ENCODE peak calls at places on chromosomes 12 and 14, in seven cellular contexts. One of them, this sample, is unnamed.

GRCh38 chr12:6745751-6746525 is 7.0 kb downstream of the MLF2 start:
- DNase-seq in GM12891: no peak
- DNase-seq in spleen: peak; percentile 79
- DNase-seq in upper lobe of left lung: peak; percentile 54
- DNase-seq in breast epithelium: no peak
- DNase-seq in HCT116: no peak
- DNase-seq in stomach: no peak
- DNase-seq in this sample: no peak

GRCh38 chr14:65304963-65305362 is 107.6 kb upstream of the FUT8 start:
- DNase-seq in upper lobe of left lung: no peak
- DNase-seq in HCT116: no peak
- DNase-seq in GM12891: no peak
- DNase-seq in breast epithelium: no peak
- DNase-seq in stomach: no peak
- DNase-seq in spleen: no peak
- DNase-seq in this sample: no peak

GRCh38 chr12:124560519-124560918 is 6.9 kb downstream of the NCOR2 start:
- DNase-seq in breast epithelium: no peak
- DNase-seq in stomach: no peak
- DNase-seq in HCT116: no peak
- DNase-seq in GM12891: no peak
- DNase-seq in upper lobe of left lung: no peak
- DNase-seq in spleen: peak; percentile 36
- DNase-seq in this sample: no peak

GRCh38 chr14:62691613-62692489 is 353.4 kb downstream of the KCNH5 start:
- DNase-seq in GM12891: no peak
- DNase-seq in spleen: no peak
- DNase-seq in breast epithelium: no peak
- DNase-seq in upper lobe of left lung: peak; percentile 63
- DNase-seq in stomach: peak; percentile 60
- DNase-seq in HCT116: no peak
- DNase-seq in this sample: no peak

GRCh38 chr12:19234991-19235876 is 105.7 kb downstream of the PLEKHA5 start:
- DNase-seq in HCT116: no peak
- DNase-seq in upper lobe of left lung: no peak
- DNase-seq in GM12891: no peak
- DNase-seq in spleen: no peak
- DNase-seq in stomach: no peak
- DNase-seq in breast epithelium: no peak
- DNase-seq in this sample: no peak

GRCh38 chr14:76083796-76084195 is 67.9 kb upstream of the GPATCH2L start:
- DNase-seq in breast epithelium: no peak
- DNase-seq in GM12891: no peak
- DNase-seq in upper lobe of left lung: no peak
- DNase-seq in HCT116: no peak
- DNase-seq in stomach: no peak
- DNase-seq in spleen: no peak
- DNase-seq in this sample: no peak

GRCh38 chr14:65419593-65420252 is 7.2 kb downstream of the FUT8 start:
- DNase-seq in HCT116: no peak
- DNase-seq in GM12891: no peak
- DNase-seq in upper lobe of left lung: no peak
- DNase-seq in breast epithelium: no peak
- DNase-seq in stomach: no peak
- DNase-seq in spleen: no peak
- DNase-seq in this sample: no peak

GRCh38 chr12:80299976-80300375 is 144.1 kb upstream of the PTPRQ start:
- DNase-seq in stomach: no peak
- DNase-seq in HCT116: no peak
- DNase-seq in breast epithelium: no peak
- DNase-seq in GM12891: no peak
- DNase-seq in spleen: no peak
- DNase-seq in upper lobe of left lung: no peak
- DNase-seq in this sample: no peak

GRCh38 chr12:123097521-123098084 is 53.3 kb downstream of the PITPNM2 start:
- DNase-seq in breast epithelium: no peak
- DNase-seq in spleen: no peak
- DNase-seq in GM12891: no peak
- DNase-seq in HCT116: no peak
- DNase-seq in upper lobe of left lung: no peak
- DNase-seq in stomach: peak; percentile 28
- DNase-seq in this sample: no peak

GRCh38 chr14:70692210-70692609 is 50.5 kb downstream of the TTC9 start:
- DNase-seq in stomach: peak; percentile 31
- DNase-seq in GM12891: no peak
- DNase-seq in spleen: no peak
- DNase-seq in HCT116: no peak
- DNase-seq in breast epithelium: peak; percentile 76
- DNase-seq in upper lobe of left lung: peak; percentile 58
- DNase-seq in this sample: no peak

GRCh38 chr12:105449406-105449805 is 118.9 kb downstream of the C12orf75 start:
- DNase-seq in upper lobe of left lung: no peak
- DNase-seq in breast epithelium: no peak
- DNase-seq in GM12891: no peak
- DNase-seq in spleen: no peak
- DNase-seq in stomach: no peak
- DNase-seq in HCT116: no peak
- DNase-seq in this sample: no peak

GRCh38 chr14:68226523-68226922 is 406.9 kb downstream of the RAD51B start:
- DNase-seq in upper lobe of left lung: no peak
- DNase-seq in HCT116: no peak
- DNase-seq in spleen: no peak
- DNase-seq in GM12891: no peak
- DNase-seq in stomach: no peak
- DNase-seq in breast epithelium: no peak
- DNase-seq in this sample: no peak

GRCh38 chr14:32762886-32763285 is 175.8 kb upstream of the NPAS3 start:
- DNase-seq in HCT116: no peak
- DNase-seq in spleen: no peak
- DNase-seq in upper lobe of left lung: no peak
- DNase-seq in breast epithelium: no peak
- DNase-seq in stomach: no peak
- DNase-seq in GM12891: no peak
- DNase-seq in this sample: no peak

GRCh38 chr12:85835810-85836715 is at the start of gene RASSF9:
- DNase-seq in HCT116: no peak
- DNase-seq in GM12891: no peak
- DNase-seq in breast epithelium: peak; percentile 71
- DNase-seq in spleen: no peak
- DNase-seq in upper lobe of left lung: peak; percentile 75
- DNase-seq in stomach: peak; percentile 80
- DNase-seq in this sample: no peak

GRCh38 chr12:110718222-110718908 is 24.3 kb downstream of the PPP1CC start:
- DNase-seq in HCT116: no peak
- DNase-seq in stomach: no peak
- DNase-seq in spleen: no peak
- DNase-seq in GM12891: no peak
- DNase-seq in breast epithelium: no peak
- DNase-seq in upper lobe of left lung: no peak
- DNase-seq in this sample: no peak

GRCh38 chr12:67650127-67650495 is 1.6 kb downstream of the DYRK2 start:
- DNase-seq in stomach: no peak
- DNase-seq in breast epithelium: no peak
- DNase-seq in upper lobe of left lung: no peak
- DNase-seq in spleen: peak; percentile 80
- DNase-seq in GM12891: no peak
- DNase-seq in HCT116: no peak
- DNase-seq in this sample: no peak

GRCh38 chr12:51865757-51866270 is 17.3 kb upstream of the FIGNL2 start:
- DNase-seq in breast epithelium: no peak
- DNase-seq in GM12891: no peak
- DNase-seq in stomach: no peak
- DNase-seq in HCT116: no peak
- DNase-seq in upper lobe of left lung: no peak
- DNase-seq in spleen: no peak
- DNase-seq in this sample: no peak

GRCh38 chr12:77847665-77848431 is 17.2 kb downstream of the NAV3 start:
- DNase-seq in spleen: no peak
- DNase-seq in stomach: no peak
- DNase-seq in HCT116: peak; percentile 59
- DNase-seq in GM12891: no peak
- DNase-seq in upper lobe of left lung: no peak
- DNase-seq in breast epithelium: no peak
- DNase-seq in this sample: no peak

GRCh38 chr12:117857632-117858274 is 111.0 kb downstream of the KSR2 start:
- DNase-seq in stomach: peak; percentile 49
- DNase-seq in spleen: no peak
- DNase-seq in GM12891: peak; percentile 56
- DNase-seq in breast epithelium: no peak
- DNase-seq in HCT116: no peak
- DNase-seq in upper lobe of left lung: peak; percentile 28
- DNase-seq in this sample: no peak

GRCh38 chr12:57609781-57610552 is 1.3 kb upstream of the ARHGEF25 start:
- DNase-seq in GM12891: no peak
- DNase-seq in HCT116: no peak
- DNase-seq in upper lobe of left lung: no peak
- DNase-seq in spleen: no peak
- DNase-seq in stomach: no peak
- DNase-seq in breast epithelium: no peak
- DNase-seq in this sample: no peak

GRCh38 chr12:57610553-57611115 is 601 bp upstream of the ARHGEF25 start:
- DNase-seq in upper lobe of left lung: no peak
- DNase-seq in breast epithelium: peak; percentile 61
- DNase-seq in spleen: no peak
- DNase-seq in stomach: no peak
- DNase-seq in GM12891: no peak
- DNase-seq in HCT116: no peak
- DNase-seq in this sample: no peak

GRCh38 chr12:57612711-57613426 is 1.6 kb downstream of the ARHGEF25 start:
- DNase-seq in HCT116: no peak
- DNase-seq in stomach: no peak
- DNase-seq in spleen: no peak
- DNase-seq in upper lobe of left lung: no peak
- DNase-seq in breast epithelium: no peak
- DNase-seq in GM12891: no peak
- DNase-seq in this sample: no peak

GRCh38 chr12:57611810-57612710 is 825 bp downstream of the ARHGEF25 start:
- DNase-seq in spleen: no peak
- DNase-seq in GM12891: no peak
- DNase-seq in upper lobe of left lung: no peak
- DNase-seq in breast epithelium: no peak
- DNase-seq in HCT116: no peak
- DNase-seq in stomach: no peak
- DNase-seq in this sample: no peak

DNA sequence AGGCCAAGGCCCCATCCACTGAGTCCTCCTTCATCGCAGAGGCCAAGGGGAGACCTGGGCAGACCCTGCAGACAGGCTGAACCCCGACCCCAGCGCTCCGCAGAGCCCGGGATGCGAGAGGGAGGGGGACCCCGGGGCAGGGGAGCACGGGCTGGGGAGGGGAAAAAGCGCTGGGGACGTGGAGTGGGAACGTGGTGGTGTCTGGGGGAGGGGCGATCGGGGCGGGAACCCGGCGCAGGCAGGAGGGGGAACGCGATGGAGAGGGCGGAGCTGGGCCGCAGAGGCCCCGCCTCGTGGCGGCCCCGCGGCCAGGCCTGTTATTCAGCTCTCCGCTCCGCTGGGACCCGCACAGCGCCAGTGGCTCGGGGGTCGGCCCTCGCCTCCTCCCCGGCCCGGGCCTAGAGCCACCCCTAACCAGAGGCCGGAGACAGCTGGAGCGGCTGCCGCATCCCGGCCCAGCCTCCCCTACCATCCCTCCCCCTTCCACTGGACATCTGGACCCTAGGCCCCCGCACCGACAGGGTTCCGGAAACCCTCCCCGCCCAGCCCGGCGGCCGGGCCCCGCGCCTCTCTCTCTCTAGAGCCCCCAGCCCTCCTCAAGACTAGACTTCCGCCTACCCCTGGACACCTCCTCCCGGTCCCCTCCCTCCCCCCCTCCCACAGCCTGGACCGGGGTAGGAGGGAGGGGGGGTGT is at the start of gene ARHGEF25:
- DNase-seq in HCT116: no peak
- DNase-seq in GM12891: peak; percentile 82
- DNase-seq in spleen: no peak
- DNase-seq in breast epithelium: no peak
- DNase-seq in stomach: peak; percentile 53
- DNase-seq in upper lobe of left lung: peak; percentile 55
- DNase-seq in this sample: no peak
- TF ChIP-seq POLR2AphosphoS5 in HCT116: peak; percentile 59
- TF ChIP-seq POLR2AphosphoS5 in GM12891: no peak
- TF ChIP-seq POLR2AphosphoS5 in spleen: peak; percentile 47
- TF ChIP-seq POLR2AphosphoS5 in breast epithelium: peak; percentile 14
- TF ChIP-seq POLR2AphosphoS5 in stomach: no peak
- TF ChIP-seq POLR2AphosphoS5 in upper lobe of left lung: no peak
- TF ChIP-seq POLR2AphosphoS5 in this sample: peak; percentile 76

GRCh38 chr12:100184549-100184948 is 16.1 kb upstream of the ACTR6 start:
- DNase-seq in GM12891: no peak
- DNase-seq in breast epithelium: no peak
- DNase-seq in upper lobe of left lung: no peak
- DNase-seq in stomach: no peak
- DNase-seq in spleen: no peak
- DNase-seq in HCT116: no peak
- DNase-seq in this sample: no peak
- TF ChIP-seq POLR2AphosphoS5 in GM12891: no peak
- TF ChIP-seq POLR2AphosphoS5 in breast epithelium: no peak
- TF ChIP-seq POLR2AphosphoS5 in upper lobe of left lung: no peak
- TF ChIP-seq POLR2AphosphoS5 in stomach: no peak
- TF ChIP-seq POLR2AphosphoS5 in spleen: no peak
- TF ChIP-seq POLR2AphosphoS5 in HCT116: no peak
- TF ChIP-seq POLR2AphosphoS5 in this sample: no peak

DNA sequence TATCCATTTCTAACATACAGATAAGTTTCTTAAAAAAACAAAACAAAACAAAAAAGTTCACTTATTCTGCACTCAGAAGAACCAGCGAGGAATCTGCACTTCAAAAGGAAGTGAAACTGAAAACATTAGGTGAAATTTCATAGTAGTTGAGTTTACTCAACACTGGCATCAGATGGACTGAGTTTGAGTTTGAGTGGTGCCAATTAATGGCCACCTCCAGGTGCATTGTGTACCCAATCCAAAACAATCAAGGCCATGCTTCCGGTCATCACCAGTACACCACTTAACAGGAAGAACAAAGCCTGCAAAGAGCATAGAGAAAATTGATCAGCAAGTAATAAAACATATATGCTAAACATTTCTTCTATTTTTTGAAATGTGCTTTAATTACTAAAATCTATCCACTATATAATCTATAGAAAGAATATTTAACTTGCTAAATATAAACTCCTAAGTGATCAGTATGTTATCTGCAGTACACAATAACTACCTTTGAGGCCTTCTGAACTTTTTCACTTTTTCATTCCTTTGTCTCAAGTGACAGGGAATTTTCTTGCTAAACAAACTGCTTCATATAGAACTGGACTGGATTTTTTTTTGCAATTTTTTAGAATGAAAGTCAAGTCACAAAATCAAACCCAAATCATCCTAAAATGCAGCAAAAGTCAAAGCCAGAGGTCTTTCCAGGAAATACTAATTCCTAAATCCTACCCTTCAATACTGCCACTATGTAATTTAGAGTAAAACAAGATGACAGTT is 11.5 kb downstream of the SLC38A2 start:
- DNase-seq in spleen: no peak
- DNase-seq in HCT116: no peak
- DNase-seq in stomach: no peak
- DNase-seq in GM12891: no peak
- DNase-seq in upper lobe of left lung: no peak
- DNase-seq in breast epithelium: no peak
- DNase-seq in this sample: no peak
- TF ChIP-seq POLR2AphosphoS5 in spleen: no peak
- TF ChIP-seq POLR2AphosphoS5 in HCT116: peak; percentile 44
- TF ChIP-seq POLR2AphosphoS5 in stomach: no peak
- TF ChIP-seq POLR2AphosphoS5 in GM12891: peak; percentile 29
- TF ChIP-seq POLR2AphosphoS5 in upper lobe of left lung: no peak
- TF ChIP-seq POLR2AphosphoS5 in breast epithelium: no peak
- TF ChIP-seq POLR2AphosphoS5 in this sample: no peak

GRCh38 chr12:48104531-48104930 is 1.3 kb downstream of the SENP1 start:
- DNase-seq in GM12891: no peak
- DNase-seq in breast epithelium: no peak
- DNase-seq in stomach: no peak
- DNase-seq in HCT116: no peak
- DNase-seq in spleen: no peak
- DNase-seq in upper lobe of left lung: no peak
- DNase-seq in this sample: no peak
- TF ChIP-seq POLR2AphosphoS5 in GM12891: no peak
- TF ChIP-seq POLR2AphosphoS5 in breast epithelium: no peak
- TF ChIP-seq POLR2AphosphoS5 in stomach: no peak
- TF ChIP-seq POLR2AphosphoS5 in HCT116: no peak
- TF ChIP-seq POLR2AphosphoS5 in spleen: no peak
- TF ChIP-seq POLR2AphosphoS5 in upper lobe of left lung: no peak
- TF ChIP-seq POLR2AphosphoS5 in this sample: no peak